ENCODE peak calls at places on chromosomes 1 and 21, in eight cellular contexts. C is transverse colon, D is suprapubic skin, E is astrocyte, N is right lobe of liver, H is uterus, S is Panc1, Q is H9. K is an unnamed sample.

GRCh38 chr1:154760469-154760933 is 109.6 kb downstream of the KCNN3 start:
- DNase-seq in C (peak; percentile 79), D (no peak), E (no peak), N (peak; percentile 87), H (peak; percentile 56), S (no peak), Q (peak; percentile 78), K (peak; percentile 76)

GRCh38 chr1:118563969-118564951 is 379.2 kb upstream of the SPAG17 start:
- DNase-seq in C (no peak), D (no peak), E (no peak), N (no peak), H (no peak), S (no peak), Q (no peak), K (no peak)

GRCh38 chr21:32381571-32381970 is 11.2 kb downstream of the URB1 start:
- DNase-seq in C (no peak), D (no peak), E (peak; percentile 44), N (no peak), H (no peak), S (no peak), Q (no peak), K (no peak)

GRCh38 chr1:235937123-235937522 is 70.4 kb upstream of the LYST start:
- DNase-seq in C (no peak), D (no peak), E (no peak), N (no peak), H (no peak), S (no peak), Q (no peak), K (no peak)

GRCh38 chr1:240189386-240189989 is 97.8 kb downstream of the FMN2 start:
- DNase-seq in C (peak; percentile 33), D (no peak), E (no peak), N (no peak), H (no peak), S (no peak), Q (no peak), K (no peak)

GRCh38 chr1:63931468-63931867 is 157.7 kb downstream of the ROR1 start:
- DNase-seq in C (no peak), D (no peak), E (peak; percentile 57), N (no peak), H (no peak), S (no peak), Q (no peak), K (no peak)

GRCh38 chr1:196407358-196408041 is 200.7 kb downstream of the KCNT2 start:
- DNase-seq in C (no peak), D (no peak), E (peak; percentile 72), N (no peak), H (no peak), S (no peak), Q (no peak), K (no peak)

GRCh38 chr1:54278941-54279422 is 79.0 kb downstream of the MRPL37 start:
- DNase-seq in C (no peak), D (no peak), E (peak; percentile 92), N (peak; percentile 87), H (peak; percentile 75), S (no peak), Q (no peak), K (no peak)

GRCh38 chr1:46612937-46613660 is 3.5 kb downstream of the MOB3C start:
- DNase-seq in C (no peak), D (no peak), E (no peak), N (no peak), H (no peak), S (no peak), Q (no peak), K (no peak)

GRCh38 chr1:211135342-211135950 is 1.5 kb upstream of the KCNH1 start:
- DNase-seq in C (no peak), D (no peak), E (peak; percentile 55), N (no peak), H (no peak), S (peak; percentile 64), Q (no peak), K (no peak)

GRCh38 chr1:208600456-208600855 is 356.3 kb upstream of the PLXNA2 start:
- DNase-seq in C (no peak), D (no peak), E (no peak), N (no peak), H (no peak), S (no peak), Q (peak; percentile 41), K (no peak)

GRCh38 chr1:46643368-46643775 is 24.8 kb downstream of the ATPAF1 start:
- DNase-seq in C (peak; percentile 23), D (no peak), E (peak; percentile 88), N (no peak), H (no peak), S (peak; percentile 65), Q (no peak), K (no peak)

GRCh38 chr1:37875833-37876232 is 16.4 kb upstream of the MTF1 start:
- DNase-seq in C (no peak), D (no peak), E (no peak), N (no peak), H (no peak), S (no peak), Q (no peak), K (no peak)

GRCh38 chr1:6962390-6962955 is 177.2 kb downstream of the CAMTA1 start:
- DNase-seq in C (peak; percentile 75), D (no peak), E (no peak), N (peak; percentile 29), H (peak; percentile 44), S (peak; percentile 2), Q (no peak), K (peak; percentile 49)

GRCh38 chr1:167934407-167935251 is 1.9 kb upstream of the DCAF6 start:
- DNase-seq in C (no peak), D (no peak), E (peak; percentile 41), N (no peak), H (no peak), S (peak; percentile 27), Q (no peak), K (no peak)

GRCh38 chr1:62725255-62725654 is 37.1 kb upstream of the DOCK7 start:
- DNase-seq in C (no peak), D (no peak), E (peak; percentile 84), N (no peak), H (no peak), S (no peak), Q (no peak), K (no peak)

GRCh38 chr1:211606914-211607751 is 28.2 kb upstream of the SLC30A1 start:
- DNase-seq in C (peak; percentile 41), D (no peak), E (no peak), N (no peak), H (no peak), S (no peak), Q (no peak), K (peak; percentile 58)

GRCh38 chr1:175742790-175743459 is 470 bp downstream of the TNR start:
- DNase-seq in C (no peak), D (no peak), E (peak; percentile 13), N (no peak), H (no peak), S (no peak), Q (peak; percentile 77), K (no peak)

GRCh38 chr1:232853994-232854532 is 48.8 kb downstream of the MAP10 start:
- DNase-seq in C (no peak), D (no peak), E (peak; percentile 99), N (no peak), H (no peak), S (no peak), Q (no peak), K (no peak)

GRCh38 chr1:107877092-107877491 is 87.9 kb downstream of the VAV3 start:
- DNase-seq in C (no peak), D (no peak), E (peak; percentile 53), N (no peak), H (no peak), S (no peak), Q (no peak), K (no peak)

GRCh38 chr1:229272164-229273158 is 1.6 kb downstream of the RAB4A start:
- DNase-seq in C (no peak), D (no peak), E (no peak), N (no peak), H (no peak), S (no peak), Q (no peak), K (no peak)

GRCh38 chr1:204503122-204503912 is 8.7 kb upstream of the PIK3C2B start:
- DNase-seq in C (no peak), D (no peak), E (peak; percentile 29), N (no peak), H (no peak), S (no peak), Q (no peak), K (no peak)

GRCh38 chr21:41086551-41086950 is 81.4 kb upstream of the BACE2 start:
- DNase-seq in C (no peak), D (peak; percentile 6), E (no peak), N (no peak), H (no peak), S (no peak), Q (no peak), K (no peak)

GRCh38 chr1:169456029-169456428 is 28.8 kb upstream of the CCDC181 start:
- DNase-seq in C (no peak), D (no peak), E (no peak), N (no peak), H (no peak), S (no peak), Q (no peak), K (no peak)

GRCh38 chr1:9321480-9321849 is 28.8 kb downstream of the SPSB1 start:
- DNase-seq in C (no peak), D (no peak), E (peak; percentile 91), N (no peak), H (peak; percentile 60), S (no peak), Q (no peak), K (no peak)

DNA sequence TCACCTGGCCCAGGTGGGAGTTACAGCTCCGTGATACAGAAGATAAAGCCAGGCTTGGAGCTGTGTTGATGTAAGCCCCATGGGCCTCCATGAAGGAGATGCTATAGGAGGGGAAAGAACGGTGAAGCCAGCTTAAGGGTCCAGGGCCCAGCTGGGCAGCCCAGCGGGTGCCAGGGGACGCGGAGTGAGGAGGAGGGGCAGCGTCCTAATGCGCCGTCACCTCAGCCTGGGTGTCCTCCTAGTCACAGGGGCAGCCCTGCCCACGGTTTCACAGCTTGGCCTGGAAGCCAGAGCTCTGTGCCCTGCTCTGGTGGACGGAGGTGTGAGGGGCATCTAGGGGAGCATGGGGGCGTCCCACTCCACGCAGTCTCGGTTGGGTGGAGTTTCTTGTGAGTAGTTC is 52.7 kb upstream of the TTC34 start:
- DNase-seq in C (no peak), D (no peak), E (no peak), N (peak; percentile 12), H (no peak), S (no peak), Q (no peak), K (no peak)
- H3K9me3 ChIP-seq in C (no peaks in the 10 kb centered on the region), D (no peaks in the 10 kb centered on the region), E (no peaks in the 10 kb centered on the region), N (no peaks in the 10 kb centered on the region), H (no peaks in the 10 kb centered on the region), S (no peaks in the 10 kb centered on the region), Q (peaks cover 96% of the 10 kb centered on the region), K (no peaks in the 10 kb centered on the region)

GRCh38 chr1:2927995-2928732 is 93.1 kb upstream of the ACTRT2 start:
- DNase-seq in C (no peak), D (no peak), E (no peak), N (no peak), H (no peak), S (no peak), Q (no peak), K (no peak)
- H3K9me3 ChIP-seq in C (no peaks in the 10 kb centered on the region), D (no peaks in the 10 kb centered on the region), E (no peaks in the 10 kb centered on the region), N (no peaks in the 10 kb centered on the region), H (no peaks in the 10 kb centered on the region), S (no peaks in the 10 kb centered on the region), Q (peaks cover 77% of the 10 kb centered on the region), K (no peaks in the 10 kb centered on the region)

GRCh38 chr1:66383168-66383567 is 150.8 kb upstream of the SGIP1 start:
- DNase-seq in C (no peak), D (no peak), E (peak; percentile 47), N (no peak), H (no peak), S (no peak), Q (no peak), K (no peak)
- H3K9me3 ChIP-seq in C (peaks cover 7% of the 10 kb centered on the region), D (peaks cover 4% of the 10 kb centered on the region), E (no peaks in the 10 kb centered on the region), N (no peaks in the 10 kb centered on the region), H (no peaks in the 10 kb centered on the region), S (no peaks in the 10 kb centered on the region), Q (peaks cover 20% of the 10 kb centered on the region), K (no peaks in the 10 kb centered on the region)

GRCh38 chr1:110964400-110964903 is 730 bp upstream of the LRIF1 start:
- DNase-seq in C (no peak), D (no peak), E (no peak), N (no peak), H (no peak), S (no peak), Q (no peak), K (no peak)
- H3K9me3 ChIP-seq in C (peaks cover 23% of the 10 kb centered on the region), D (peaks cover 13% of the 10 kb centered on the region), E (peaks cover 5% of the 10 kb centered on the region), N (no peaks in the 10 kb centered on the region), H (no peaks in the 10 kb centered on the region), S (no peaks in the 10 kb centered on the region), Q (no peaks in the 10 kb centered on the region), K (peaks cover 4% of the 10 kb centered on the region)

K was measured in lung.